ENCODE peak calls at places on chromosomes 11 and 22, in ten cellular contexts. One of them, this sample, is unnamed.

GRCh38 chr22:45334068-45334467 is 24.3 kb downstream of the FAM118A start:
- DNase-seq in kidney glomerular epithelial cell: no peak
- DNase-seq in activated naive CD4-positive, alpha-beta T cell: no peak
- DNase-seq in cardiac muscle cell: no peak
- DNase-seq in fibroblast of the aortic adventitia: peak; percentile 39
- DNase-seq in stimulated activated CD8-positive, alpha-beta memory T cell treated with anti-CD3 and anti-CD28 coated beads, Interleukin-12 subunit alpha, Interleukin-12 subunit beta, amount 100 ng/mL, for 1 hour: no peak
- DNase-seq in WTC11: no peak
- DNase-seq in T47D: no peak
- DNase-seq in cardiac fibroblast: peak; percentile 41
- DNase-seq in mesendoderm: no peak
- DNase-seq in this sample: no peak

GRCh38 chr11:60985991-60986915 is 14.8 kb downstream of the CD6 start:
- DNase-seq in fibroblast of the aortic adventitia: peak; percentile 33
- DNase-seq in mesendoderm: no peak
- DNase-seq in activated naive CD4-positive, alpha-beta T cell: peak; percentile 76
- DNase-seq in kidney glomerular epithelial cell: no peak
- DNase-seq in T47D: no peak
- DNase-seq in WTC11: no peak
- DNase-seq in cardiac muscle cell: no peak
- DNase-seq in stimulated activated CD8-positive, alpha-beta memory T cell treated with anti-CD3 and anti-CD28 coated beads, Interleukin-12 subunit alpha, Interleukin-12 subunit beta, amount 100 ng/mL, for 1 hour: peak; percentile 85
- DNase-seq in cardiac fibroblast: no peak
- DNase-seq in this sample: peak; percentile 9

GRCh38 chr11:23123766-23124165 is 263.5 kb upstream of the CCDC179 start:
- DNase-seq in mesendoderm: no peak
- DNase-seq in cardiac muscle cell: no peak
- DNase-seq in fibroblast of the aortic adventitia: peak; percentile 6
- DNase-seq in kidney glomerular epithelial cell: peak; percentile 17
- DNase-seq in cardiac fibroblast: peak; percentile 22
- DNase-seq in T47D: no peak
- DNase-seq in stimulated activated CD8-positive, alpha-beta memory T cell treated with anti-CD3 and anti-CD28 coated beads, Interleukin-12 subunit alpha, Interleukin-12 subunit beta, amount 100 ng/mL, for 1 hour: no peak
- DNase-seq in activated naive CD4-positive, alpha-beta T cell: no peak
- DNase-seq in WTC11: no peak
- DNase-seq in this sample: peak; percentile 6

GRCh38 chr11:29293825-29294224 is 723.0 kb downstream of the KCNA4 start:
- DNase-seq in activated naive CD4-positive, alpha-beta T cell: no peak
- DNase-seq in T47D: no peak
- DNase-seq in fibroblast of the aortic adventitia: peak; percentile 70
- DNase-seq in WTC11: no peak
- DNase-seq in cardiac fibroblast: peak; percentile 70
- DNase-seq in kidney glomerular epithelial cell: peak; percentile 18
- DNase-seq in cardiac muscle cell: no peak
- DNase-seq in mesendoderm: no peak
- DNase-seq in stimulated activated CD8-positive, alpha-beta memory T cell treated with anti-CD3 and anti-CD28 coated beads, Interleukin-12 subunit alpha, Interleukin-12 subunit beta, amount 100 ng/mL, for 1 hour: no peak
- DNase-seq in this sample: no peak

GRCh38 chr11:123100378-123101085 is 38.6 kb upstream of the HSPA8 start:
- DNase-seq in fibroblast of the aortic adventitia: peak; percentile 45
- DNase-seq in mesendoderm: no peak
- DNase-seq in stimulated activated CD8-positive, alpha-beta memory T cell treated with anti-CD3 and anti-CD28 coated beads, Interleukin-12 subunit alpha, Interleukin-12 subunit beta, amount 100 ng/mL, for 1 hour: no peak
- DNase-seq in activated naive CD4-positive, alpha-beta T cell: no peak
- DNase-seq in cardiac fibroblast: peak; percentile 63
- DNase-seq in WTC11: no peak
- DNase-seq in cardiac muscle cell: no peak
- DNase-seq in kidney glomerular epithelial cell: no peak
- DNase-seq in T47D: no peak
- DNase-seq in this sample: no peak

GRCh38 chr11:106156290-106156937 is 79.0 kb downstream of the AASDHPPT start:
- DNase-seq in fibroblast of the aortic adventitia: peak; percentile 94
- DNase-seq in T47D: peak; percentile 76
- DNase-seq in kidney glomerular epithelial cell: peak; percentile 59
- DNase-seq in cardiac muscle cell: peak; percentile 53
- DNase-seq in activated naive CD4-positive, alpha-beta T cell: no peak
- DNase-seq in mesendoderm: peak; percentile 63
- DNase-seq in WTC11: no peak
- DNase-seq in stimulated activated CD8-positive, alpha-beta memory T cell treated with anti-CD3 and anti-CD28 coated beads, Interleukin-12 subunit alpha, Interleukin-12 subunit beta, amount 100 ng/mL, for 1 hour: no peak
- DNase-seq in cardiac fibroblast: peak; percentile 90
- DNase-seq in this sample: no peak

GRCh38 chr22:50141891-50142363 is 28.6 kb upstream of the PANX2 start:
- DNase-seq in mesendoderm: peak; percentile 46
- DNase-seq in kidney glomerular epithelial cell: no peak
- DNase-seq in T47D: peak; percentile 15
- DNase-seq in cardiac fibroblast: no peak
- DNase-seq in activated naive CD4-positive, alpha-beta T cell: no peak
- DNase-seq in stimulated activated CD8-positive, alpha-beta memory T cell treated with anti-CD3 and anti-CD28 coated beads, Interleukin-12 subunit alpha, Interleukin-12 subunit beta, amount 100 ng/mL, for 1 hour: no peak
- DNase-seq in fibroblast of the aortic adventitia: no peak
- DNase-seq in WTC11: peak; percentile 41
- DNase-seq in cardiac muscle cell: peak; percentile 53
- DNase-seq in this sample: no peak

GRCh38 chr11:126892781-126893180 is 107.8 kb downstream of the KIRREL3 start:
- DNase-seq in mesendoderm: no peak
- DNase-seq in T47D: no peak
- DNase-seq in cardiac muscle cell: peak; percentile 7
- DNase-seq in activated naive CD4-positive, alpha-beta T cell: no peak
- DNase-seq in stimulated activated CD8-positive, alpha-beta memory T cell treated with anti-CD3 and anti-CD28 coated beads, Interleukin-12 subunit alpha, Interleukin-12 subunit beta, amount 100 ng/mL, for 1 hour: no peak
- DNase-seq in fibroblast of the aortic adventitia: no peak
- DNase-seq in kidney glomerular epithelial cell: no peak
- DNase-seq in cardiac fibroblast: no peak
- DNase-seq in WTC11: no peak
- DNase-seq in this sample: no peak

GRCh38 chr11:74662487-74663103 is 68.6 kb downstream of the CHRDL2 start:
- DNase-seq in kidney glomerular epithelial cell: no peak
- DNase-seq in cardiac muscle cell: no peak
- DNase-seq in T47D: no peak
- DNase-seq in fibroblast of the aortic adventitia: no peak
- DNase-seq in WTC11: no peak
- DNase-seq in activated naive CD4-positive, alpha-beta T cell: no peak
- DNase-seq in cardiac fibroblast: no peak
- DNase-seq in mesendoderm: no peak
- DNase-seq in stimulated activated CD8-positive, alpha-beta memory T cell treated with anti-CD3 and anti-CD28 coated beads, Interleukin-12 subunit alpha, Interleukin-12 subunit beta, amount 100 ng/mL, for 1 hour: no peak
- DNase-seq in this sample: no peak

GRCh38 chr11:107591446-107592236 is 694 bp downstream of the ELMOD1 start:
- DNase-seq in cardiac fibroblast: no peak
- DNase-seq in T47D: no peak
- DNase-seq in mesendoderm: peak; percentile 44
- DNase-seq in stimulated activated CD8-positive, alpha-beta memory T cell treated with anti-CD3 and anti-CD28 coated beads, Interleukin-12 subunit alpha, Interleukin-12 subunit beta, amount 100 ng/mL, for 1 hour: peak; percentile 11
- DNase-seq in WTC11: peak; percentile 48
- DNase-seq in kidney glomerular epithelial cell: no peak
- DNase-seq in cardiac muscle cell: peak; percentile 50
- DNase-seq in fibroblast of the aortic adventitia: no peak
- DNase-seq in activated naive CD4-positive, alpha-beta T cell: no peak
- DNase-seq in this sample: no peak

GRCh38 chr11:3205261-3206127 is 13.1 kb downstream of the MRGPRG start:
- DNase-seq in fibroblast of the aortic adventitia: peak; percentile 63
- DNase-seq in WTC11: peak; percentile 12
- DNase-seq in stimulated activated CD8-positive, alpha-beta memory T cell treated with anti-CD3 and anti-CD28 coated beads, Interleukin-12 subunit alpha, Interleukin-12 subunit beta, amount 100 ng/mL, for 1 hour: no peak
- DNase-seq in mesendoderm: no peak
- DNase-seq in cardiac muscle cell: no peak
- DNase-seq in kidney glomerular epithelial cell: no peak
- DNase-seq in cardiac fibroblast: peak; percentile 40
- DNase-seq in activated naive CD4-positive, alpha-beta T cell: no peak
- DNase-seq in T47D: no peak
- DNase-seq in this sample: no peak

GRCh38 chr11:16806791-16807190 is 68.3 kb downstream of the C11orf58 start:
- DNase-seq in stimulated activated CD8-positive, alpha-beta memory T cell treated with anti-CD3 and anti-CD28 coated beads, Interleukin-12 subunit alpha, Interleukin-12 subunit beta, amount 100 ng/mL, for 1 hour: no peak
- DNase-seq in activated naive CD4-positive, alpha-beta T cell: no peak
- DNase-seq in mesendoderm: no peak
- DNase-seq in WTC11: no peak
- DNase-seq in cardiac fibroblast: peak; percentile 59
- DNase-seq in kidney glomerular epithelial cell: no peak
- DNase-seq in fibroblast of the aortic adventitia: peak; percentile 38
- DNase-seq in cardiac muscle cell: no peak
- DNase-seq in T47D: no peak
- DNase-seq in this sample: no peak

GRCh38 chr22:24321999-24322398 is 51.4 kb downstream of the SPECC1L start:
- DNase-seq in mesendoderm: no peak
- DNase-seq in fibroblast of the aortic adventitia: no peak
- DNase-seq in activated naive CD4-positive, alpha-beta T cell: no peak
- DNase-seq in T47D: no peak
- DNase-seq in cardiac muscle cell: no peak
- DNase-seq in WTC11: no peak
- DNase-seq in cardiac fibroblast: no peak
- DNase-seq in stimulated activated CD8-positive, alpha-beta memory T cell treated with anti-CD3 and anti-CD28 coated beads, Interleukin-12 subunit alpha, Interleukin-12 subunit beta, amount 100 ng/mL, for 1 hour: no peak
- DNase-seq in kidney glomerular epithelial cell: no peak
- DNase-seq in this sample: no peak

GRCh38 chr11:72221386-72221785 is 3.2 kb upstream of the INPPL1 start:
- DNase-seq in kidney glomerular epithelial cell: no peak
- DNase-seq in T47D: no peak
- DNase-seq in cardiac muscle cell: no peak
- DNase-seq in activated naive CD4-positive, alpha-beta T cell: no peak
- DNase-seq in WTC11: no peak
- DNase-seq in cardiac fibroblast: no peak
- DNase-seq in fibroblast of the aortic adventitia: no peak
- DNase-seq in mesendoderm: no peak
- DNase-seq in stimulated activated CD8-positive, alpha-beta memory T cell treated with anti-CD3 and anti-CD28 coated beads, Interleukin-12 subunit alpha, Interleukin-12 subunit beta, amount 100 ng/mL, for 1 hour: no peak
- DNase-seq in this sample: no peak

GRCh38 chr11:107385361-107385982 is 72.2 kb downstream of the CWF19L2 start:
- DNase-seq in stimulated activated CD8-positive, alpha-beta memory T cell treated with anti-CD3 and anti-CD28 coated beads, Interleukin-12 subunit alpha, Interleukin-12 subunit beta, amount 100 ng/mL, for 1 hour: no peak
- DNase-seq in fibroblast of the aortic adventitia: peak; percentile 43
- DNase-seq in cardiac fibroblast: peak; percentile 44
- DNase-seq in cardiac muscle cell: no peak
- DNase-seq in mesendoderm: no peak
- DNase-seq in T47D: peak; percentile 9
- DNase-seq in WTC11: no peak
- DNase-seq in kidney glomerular epithelial cell: peak; percentile 39
- DNase-seq in activated naive CD4-positive, alpha-beta T cell: no peak
- DNase-seq in this sample: no peak

GRCh38 chr11:34640050-34640971 is 19.4 kb downstream of the EHF start:
- DNase-seq in activated naive CD4-positive, alpha-beta T cell: no peak
- DNase-seq in WTC11: peak; percentile 13
- DNase-seq in fibroblast of the aortic adventitia: no peak
- DNase-seq in kidney glomerular epithelial cell: peak; percentile 21
- DNase-seq in stimulated activated CD8-positive, alpha-beta memory T cell treated with anti-CD3 and anti-CD28 coated beads, Interleukin-12 subunit alpha, Interleukin-12 subunit beta, amount 100 ng/mL, for 1 hour: no peak
- DNase-seq in cardiac muscle cell: no peak
- DNase-seq in T47D: peak; percentile 99
- DNase-seq in mesendoderm: peak; percentile 56
- DNase-seq in cardiac fibroblast: no peak
- DNase-seq in this sample: peak; percentile 83

GRCh38 chr11:74989269-74989655 is 529 bp downstream of the NEU3 start:
- DNase-seq in activated naive CD4-positive, alpha-beta T cell: no peak
- DNase-seq in kidney glomerular epithelial cell: no peak
- DNase-seq in mesendoderm: no peak
- DNase-seq in cardiac muscle cell: peak; percentile 29
- DNase-seq in cardiac fibroblast: peak; percentile 29
- DNase-seq in T47D: peak; percentile 25
- DNase-seq in stimulated activated CD8-positive, alpha-beta memory T cell treated with anti-CD3 and anti-CD28 coated beads, Interleukin-12 subunit alpha, Interleukin-12 subunit beta, amount 100 ng/mL, for 1 hour: no peak
- DNase-seq in WTC11: no peak
- DNase-seq in fibroblast of the aortic adventitia: peak; percentile 26
- DNase-seq in this sample: no peak

GRCh38 chr11:72710278-72710677 is 36.1 kb upstream of the PDE2A start:
- DNase-seq in fibroblast of the aortic adventitia: no peak
- DNase-seq in T47D: no peak
- DNase-seq in activated naive CD4-positive, alpha-beta T cell: no peak
- DNase-seq in stimulated activated CD8-positive, alpha-beta memory T cell treated with anti-CD3 and anti-CD28 coated beads, Interleukin-12 subunit alpha, Interleukin-12 subunit beta, amount 100 ng/mL, for 1 hour: no peak
- DNase-seq in mesendoderm: no peak
- DNase-seq in cardiac muscle cell: no peak
- DNase-seq in cardiac fibroblast: no peak
- DNase-seq in WTC11: no peak
- DNase-seq in kidney glomerular epithelial cell: no peak
- DNase-seq in this sample: no peak

GRCh38 chr11:45846174-45846675 is 1.1 kb upstream of the CRY2 start:
- DNase-seq in cardiac fibroblast: no peak
- DNase-seq in fibroblast of the aortic adventitia: no peak
- DNase-seq in mesendoderm: no peak
- DNase-seq in stimulated activated CD8-positive, alpha-beta memory T cell treated with anti-CD3 and anti-CD28 coated beads, Interleukin-12 subunit alpha, Interleukin-12 subunit beta, amount 100 ng/mL, for 1 hour: no peak
- DNase-seq in kidney glomerular epithelial cell: no peak
- DNase-seq in cardiac muscle cell: no peak
- DNase-seq in WTC11: no peak
- DNase-seq in T47D: no peak
- DNase-seq in activated naive CD4-positive, alpha-beta T cell: no peak
- DNase-seq in this sample: no peak

GRCh38 chr22:17862646-17863181 is 88.4 kb upstream of the BID start:
- DNase-seq in stimulated activated CD8-positive, alpha-beta memory T cell treated with anti-CD3 and anti-CD28 coated beads, Interleukin-12 subunit alpha, Interleukin-12 subunit beta, amount 100 ng/mL, for 1 hour: no peak
- DNase-seq in kidney glomerular epithelial cell: no peak
- DNase-seq in WTC11: no peak
- DNase-seq in cardiac muscle cell: no peak
- DNase-seq in T47D: no peak
- DNase-seq in mesendoderm: no peak
- DNase-seq in cardiac fibroblast: no peak
- DNase-seq in activated naive CD4-positive, alpha-beta T cell: no peak
- DNase-seq in fibroblast of the aortic adventitia: no peak
- DNase-seq in this sample: no peak

GRCh38 chr22:19739911-19740449 is 16.6 kb downstream of the GP1BB start:
- DNase-seq in kidney glomerular epithelial cell: no peak
- DNase-seq in cardiac fibroblast: no peak
- DNase-seq in activated naive CD4-positive, alpha-beta T cell: no peak
- DNase-seq in stimulated activated CD8-positive, alpha-beta memory T cell treated with anti-CD3 and anti-CD28 coated beads, Interleukin-12 subunit alpha, Interleukin-12 subunit beta, amount 100 ng/mL, for 1 hour: no peak
- DNase-seq in fibroblast of the aortic adventitia: no peak
- DNase-seq in mesendoderm: no peak
- DNase-seq in WTC11: no peak
- DNase-seq in cardiac muscle cell: no peak
- DNase-seq in T47D: no peak
- DNase-seq in this sample: no peak

GRCh38 chr11:125886997-125887372 is 483 bp upstream of the HYLS1 start:
- DNase-seq in T47D: peak; percentile 82
- DNase-seq in mesendoderm: no peak
- DNase-seq in stimulated activated CD8-positive, alpha-beta memory T cell treated with anti-CD3 and anti-CD28 coated beads, Interleukin-12 subunit alpha, Interleukin-12 subunit beta, amount 100 ng/mL, for 1 hour: no peak
- DNase-seq in fibroblast of the aortic adventitia: peak; percentile 51
- DNase-seq in activated naive CD4-positive, alpha-beta T cell: peak; percentile 31
- DNase-seq in cardiac muscle cell: no peak
- DNase-seq in WTC11: peak; percentile 61
- DNase-seq in kidney glomerular epithelial cell: peak; percentile 12
- DNase-seq in cardiac fibroblast: peak; percentile 20
- DNase-seq in this sample: peak; percentile 45

GRCh38 chr11:37504066-37504611 is 906.1 kb upstream of the RAG2 start:
- DNase-seq in cardiac fibroblast: peak; percentile 68
- DNase-seq in WTC11: no peak
- DNase-seq in stimulated activated CD8-positive, alpha-beta memory T cell treated with anti-CD3 and anti-CD28 coated beads, Interleukin-12 subunit alpha, Interleukin-12 subunit beta, amount 100 ng/mL, for 1 hour: no peak
- DNase-seq in cardiac muscle cell: no peak
- DNase-seq in activated naive CD4-positive, alpha-beta T cell: no peak
- DNase-seq in mesendoderm: peak; percentile 67
- DNase-seq in kidney glomerular epithelial cell: peak; percentile 98
- DNase-seq in T47D: no peak
- DNase-seq in fibroblast of the aortic adventitia: peak; percentile 93
- DNase-seq in this sample: peak; percentile 98

GRCh38 chr11:4511267-4511666 is 28.8 kb downstream of the OR52K1 start:
- DNase-seq in fibroblast of the aortic adventitia: no peak
- DNase-seq in stimulated activated CD8-positive, alpha-beta memory T cell treated with anti-CD3 and anti-CD28 coated beads, Interleukin-12 subunit alpha, Interleukin-12 subunit beta, amount 100 ng/mL, for 1 hour: no peak
- DNase-seq in cardiac fibroblast: no peak
- DNase-seq in activated naive CD4-positive, alpha-beta T cell: no peak
- DNase-seq in mesendoderm: no peak
- DNase-seq in WTC11: no peak
- DNase-seq in kidney glomerular epithelial cell: no peak
- DNase-seq in T47D: no peak
- DNase-seq in cardiac muscle cell: no peak
- DNase-seq in this sample: no peak

GRCh38 chr11:106939157-106939556 is 79.1 kb downstream of the GUCY1A2 start:
- DNase-seq in WTC11: no peak
- DNase-seq in cardiac fibroblast: no peak
- DNase-seq in kidney glomerular epithelial cell: no peak
- DNase-seq in stimulated activated CD8-positive, alpha-beta memory T cell treated with anti-CD3 and anti-CD28 coated beads, Interleukin-12 subunit alpha, Interleukin-12 subunit beta, amount 100 ng/mL, for 1 hour: no peak
- DNase-seq in T47D: no peak
- DNase-seq in mesendoderm: no peak
- DNase-seq in fibroblast of the aortic adventitia: no peak
- DNase-seq in cardiac muscle cell: no peak
- DNase-seq in activated naive CD4-positive, alpha-beta T cell: no peak
- DNase-seq in this sample: no peak

GRCh38 chr22:20052309-20053250 is 27.5 kb upstream of the DGCR8 start:
- DNase-seq in cardiac fibroblast: no peak
- DNase-seq in T47D: peak; percentile 24
- DNase-seq in stimulated activated CD8-positive, alpha-beta memory T cell treated with anti-CD3 and anti-CD28 coated beads, Interleukin-12 subunit alpha, Interleukin-12 subunit beta, amount 100 ng/mL, for 1 hour: no peak
- DNase-seq in cardiac muscle cell: no peak
- DNase-seq in WTC11: no peak
- DNase-seq in mesendoderm: no peak
- DNase-seq in activated naive CD4-positive, alpha-beta T cell: no peak
- DNase-seq in kidney glomerular epithelial cell: no peak
- DNase-seq in fibroblast of the aortic adventitia: no peak
- DNase-seq in this sample: no peak

GRCh38 chr11:73465019-73465675 is 88.9 kb downstream of the RELT start:
- DNase-seq in WTC11: no peak
- DNase-seq in stimulated activated CD8-positive, alpha-beta memory T cell treated with anti-CD3 and anti-CD28 coated beads, Interleukin-12 subunit alpha, Interleukin-12 subunit beta, amount 100 ng/mL, for 1 hour: no peak
- DNase-seq in kidney glomerular epithelial cell: no peak
- DNase-seq in cardiac muscle cell: no peak
- DNase-seq in activated naive CD4-positive, alpha-beta T cell: no peak
- DNase-seq in cardiac fibroblast: peak; percentile 32
- DNase-seq in fibroblast of the aortic adventitia: peak; percentile 47
- DNase-seq in T47D: no peak
- DNase-seq in mesendoderm: no peak
- DNase-seq in this sample: no peak

GRCh38 chr11:68181719-68182451 is 31.2 kb downstream of the KMT5B start:
- DNase-seq in stimulated activated CD8-positive, alpha-beta memory T cell treated with anti-CD3 and anti-CD28 coated beads, Interleukin-12 subunit alpha, Interleukin-12 subunit beta, amount 100 ng/mL, for 1 hour: no peak
- DNase-seq in activated naive CD4-positive, alpha-beta T cell: no peak
- DNase-seq in fibroblast of the aortic adventitia: no peak
- DNase-seq in WTC11: no peak
- DNase-seq in T47D: no peak
- DNase-seq in mesendoderm: no peak
- DNase-seq in cardiac muscle cell: peak; percentile 18
- DNase-seq in kidney glomerular epithelial cell: no peak
- DNase-seq in cardiac fibroblast: no peak
- DNase-seq in this sample: no peak

This sample was measured in RCC 7860.